ENCODE peak calls at places on chromosome 9, in four cellular contexts. Y is GM12878, C is K562, L is HepG2. B is an unnamed sample.

GRCh38 chr9:97555164-97555563 is 53.7 kb downstream of the TMOD1 start:
- DNase-seq in Y (no peak), C (no peak), L (no peak), B (no peak)

GRCh38 chr9:95264954-95265615 is 52.4 kb downstream of the FANCC start:
- DNase-seq in Y (no peak), C (peak), L (no peak), B (no peak)

GRCh38 chr9:135864447-135865049 is 42.8 kb downstream of the CAMSAP1 start:
- DNase-seq in Y (no peak), C (peak), L (peak), B (peak)

GRCh38 chr9:13023498-13023897 is 248.7 kb downstream of the LURAP1L start:
- DNase-seq in Y (no peak), C (no peak), L (peak), B (no peak)

GRCh38 chr9:103789686-103790085 is 304.4 kb upstream of the SMC2 start:
- DNase-seq in Y (no peak), C (peak), L (peak), B (peak)

GRCh38 chr9:104743377-104743985 is 4.0 kb upstream of the NIPSNAP3A start:
- DNase-seq in Y (peak), C (peak), L (peak), B (peak)

GRCh38 chr9:121670447-121670846 is 19.0 kb downstream of the DAB2IP start:
- DNase-seq in Y (no peak), C (no peak), L (no peak), B (no peak)

GRCh38 chr9:101354765-101355708 is 29.8 kb downstream of the BAAT start:
- DNase-seq in Y (no peak), C (no peak), L (no peak), B (no peak)

GRCh38 chr9:95218790-95219189 is 98.7 kb downstream of the FANCC start:
- DNase-seq in Y (no peak), C (no peak), L (no peak), B (no peak)

GRCh38 chr9:18208166-18209059 is 265.5 kb upstream of the ADAMTSL1 start:
- DNase-seq in Y (no peak), C (no peak), L (peak), B (peak)

GRCh38 chr9:38074441-38074943 is 5.5 kb upstream of the SHB start:
- DNase-seq in Y (no peak), C (no peak), L (peak), B (no peak)

GRCh38 chr9:113645224-113645971 is 181.9 kb downstream of the RGS3 start:
- DNase-seq in Y (no peak), C (no peak), L (no peak), B (no peak)

GRCh38 chr9:98742325-98743280 is 33.9 kb upstream of the GABBR2 start:
- DNase-seq in Y (no peak), C (no peak), L (no peak), B (no peak)

GRCh38 chr9:124855944-124856773 is 2.9 kb downstream of the WDR38 start:
- DNase-seq in Y (no peak), C (no peak), L (peak), B (no peak)

GRCh38 chr9:124818431-124819281 is 34.6 kb upstream of the WDR38 start:
- DNase-seq in Y (no peak), C (peak), L (peak), B (peak)

GRCh38 chr9:121538221-121538620 is 38.6 kb upstream of the GGTA1 start:
- DNase-seq in Y (no peak), C (no peak), L (peak), B (no peak)

GRCh38 chr9:112157087-112157486 is 18.0 kb downstream of the SUSD1 start:
- DNase-seq in Y (no peak), C (no peak), L (no peak), B (no peak)

GRCh38 chr9:112162644-112163413 is 12.3 kb downstream of the SUSD1 start:
- DNase-seq in Y (no peak), C (no peak), L (no peak), B (no peak)

GRCh38 chr9:112157961-112158360 is 17.1 kb downstream of the SUSD1 start:
- DNase-seq in Y (no peak), C (no peak), L (no peak), B (no peak)

GRCh38 chr9:112158629-112159228 is 16.4 kb downstream of the SUSD1 start:
- DNase-seq in Y (no peak), C (no peak), L (no peak), B (no peak)
- TF ChIP-seq BHLHE40 in Y (no peak), C (no peak), L (no peak), B (no peak)

GRCh38 chr9:14314929-14315753 is 1.2 kb upstream of the NFIB start:
- DNase-seq in Y (no peak), C (peak), L (peak), B (peak)

GRCh38 chr9:14314424-14314928 is 535 bp upstream of the NFIB start:
- DNase-seq in Y (no peak), C (peak), L (peak), B (peak)

GRCh38 chr9:14313378-14313940 is 482 bp downstream of the NFIB start:
- DNase-seq in Y (no peak), C (no peak), L (no peak), B (no peak)

GRCh38 chr9:14312721-14313377 is 1.1 kb downstream of the NFIB start:
- DNase-seq in Y (no peak), C (peak), L (no peak), B (no peak)

DNA sequence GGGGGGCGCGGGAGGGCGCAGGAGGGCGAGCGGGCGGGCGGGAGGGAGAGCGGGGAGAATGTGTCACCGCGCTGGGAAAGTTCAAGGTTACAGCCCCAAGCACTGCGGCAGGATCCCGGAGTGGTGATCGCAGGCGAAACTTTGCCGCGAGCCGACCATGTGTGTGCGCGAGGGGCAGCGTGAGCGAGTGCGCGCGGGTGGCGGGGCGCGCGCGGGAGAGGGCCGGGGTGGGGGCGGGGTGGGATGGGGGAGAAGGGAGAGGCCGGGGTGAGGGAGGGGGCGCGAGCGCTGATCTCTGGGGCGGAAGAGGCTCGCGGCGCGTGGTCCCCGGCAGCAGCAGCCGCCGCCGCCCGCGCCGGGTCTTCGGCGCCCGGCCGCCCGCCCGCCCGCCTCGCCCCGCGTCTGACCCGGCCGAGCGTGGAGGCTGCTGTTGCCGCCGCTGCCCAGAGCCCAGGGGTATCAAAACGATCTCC is at the start of gene NFIB:
- DNase-seq in Y (no peak), C (peak), L (peak), B (peak)
- TF ChIP-seq FOXK2 in Y (no peak), C (no peak), L (no peak), B (no peak)

DNA sequence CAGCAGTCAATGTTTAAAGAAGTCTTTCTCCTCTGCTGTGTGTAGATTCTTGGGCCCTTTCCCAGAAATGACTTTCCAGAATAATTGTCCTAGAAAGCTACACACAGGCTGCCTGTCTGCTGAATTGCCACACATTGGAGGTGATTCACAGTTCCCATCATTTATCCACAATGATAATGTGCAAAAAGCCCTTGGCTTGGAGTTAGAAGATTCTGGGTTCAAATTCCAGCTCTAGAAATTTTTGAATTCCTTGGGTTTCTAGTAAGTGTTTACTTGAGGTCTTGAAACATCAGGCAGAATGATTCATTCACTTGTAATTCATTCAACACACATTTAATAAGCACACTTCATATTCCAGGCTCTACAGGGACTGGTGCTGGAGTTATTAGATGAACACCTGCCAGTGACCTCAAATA is 28.6 kb upstream of the EPB41L4B start:
- DNase-seq in Y (no peak), C (no peak), L (no peak), B (no peak)
- TF ChIP-seq SP1 in Y (no peak), C (no peak), L (no peak), B (no peak)

DNA sequence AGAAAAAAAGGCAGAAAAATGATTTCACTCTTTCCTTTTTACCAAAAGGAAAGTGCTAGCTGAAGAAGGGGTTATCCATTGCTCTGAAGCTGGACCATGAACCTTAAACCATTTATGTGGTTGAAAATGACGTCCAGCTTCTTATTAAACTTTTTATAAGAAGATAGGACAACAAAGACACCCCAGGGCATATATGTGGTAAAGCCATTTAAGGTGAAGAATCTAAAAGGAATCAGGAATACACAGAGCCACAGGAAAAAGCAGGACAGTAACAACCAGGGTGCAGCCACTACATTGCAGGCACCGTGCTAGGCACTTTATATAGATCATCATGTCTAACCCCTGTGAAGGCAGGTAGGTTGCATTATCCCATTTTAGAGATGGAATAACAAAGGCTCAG is 42.1 kb downstream of the RASEF start:
- DNase-seq in Y (no peak), C (no peak), L (no peak), B (no peak)
- TF ChIP-seq BHLHE40 in Y (no peak), C (no peak), L (no peak), B (no peak)

GRCh38 chr9:129221233-129221632 is 43.2 kb upstream of the IER5L start:
- DNase-seq in Y (no peak), C (no peak), L (no peak), B (no peak)
- TF ChIP-seq FOXK2 in Y (no peak), C (no peak), L (no peak), B (no peak)

GRCh38 chr9:131715906-131716305 is 24.0 kb downstream of the RAPGEF1 start:
- DNase-seq in Y (no peak), C (no peak), L (no peak), B (no peak)

GRCh38 chr9:131713016-131713415 is 26.9 kb downstream of the RAPGEF1 start:
- DNase-seq in Y (no peak), C (no peak), L (no peak), B (no peak)

GRCh38 chr9:131712151-131712716 is 27.6 kb downstream of the RAPGEF1 start:
- DNase-seq in Y (no peak), C (no peak), L (no peak), B (no peak)

GRCh38 chr9:131714821-131715220 is 25.1 kb downstream of the RAPGEF1 start:
- DNase-seq in Y (no peak), C (no peak), L (no peak), B (no peak)

GRCh38 chr9:131714161-131714646 is 25.7 kb downstream of the RAPGEF1 start:
- DNase-seq in Y (no peak), C (no peak), L (no peak), B (no peak)
- TF ChIP-seq SP1 in Y (no peak), C (no peak), L (no peak), B (no peak)

DNA sequence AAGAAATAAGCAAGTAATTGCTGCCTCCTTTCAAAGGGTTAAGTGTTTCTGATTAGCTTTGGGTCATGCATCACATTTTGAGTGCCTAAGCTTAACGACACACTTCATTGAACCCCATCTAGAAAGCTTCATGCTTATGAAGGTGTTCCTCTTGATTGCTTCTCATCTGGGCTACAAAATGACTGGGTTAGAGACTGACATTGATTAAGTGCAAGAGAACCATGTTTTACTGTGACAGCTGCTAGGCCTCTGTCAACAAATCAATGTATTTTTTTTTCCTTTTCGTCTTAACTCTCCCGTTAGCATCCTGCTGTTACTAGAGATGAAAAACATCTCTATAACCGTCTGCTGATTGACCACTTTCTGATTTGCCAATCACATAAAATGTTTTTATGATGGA is 725.0 kb downstream of the TLE1 start:
- DNase-seq in Y (no peak), C (no peak), L (no peak), B (no peak)
- TF ChIP-seq BHLHE40 in Y (no peak), C (no peak), L (no peak), B (no peak)

GRCh38 chr9:93667006-93667405 is 90.6 kb downstream of the PHF2 start:
- DNase-seq in Y (no peak), C (no peak), L (no peak), B (no peak)
- TF ChIP-seq FOXK2 in Y (no peak), C (no peak), L (no peak), B (no peak)

DNA sequence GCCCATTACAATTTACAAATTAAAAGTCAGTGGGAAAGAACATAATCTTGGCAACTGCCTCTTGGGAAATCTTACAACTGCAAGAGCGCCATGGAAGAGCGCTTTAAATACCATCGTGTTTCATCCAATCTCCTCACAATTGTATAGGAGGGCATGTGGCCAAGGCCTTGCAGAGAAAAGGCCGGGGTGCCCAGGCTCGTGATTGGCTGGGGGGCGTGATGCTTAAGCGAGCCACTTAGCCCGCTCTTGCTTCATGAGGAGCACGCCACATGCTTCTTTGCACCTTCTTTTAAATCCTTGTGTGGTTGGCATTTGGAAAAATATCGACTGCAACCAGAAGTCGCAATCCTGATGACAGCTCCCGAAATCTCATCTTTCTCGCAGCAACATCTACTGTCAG is 69.9 kb upstream of the NFIB start:
- DNase-seq in Y (no peak), C (no peak), L (no peak), B (no peak)
- TF ChIP-seq SP1 in Y (no peak), C (no peak), L (no peak), B (no peak)

DNA sequence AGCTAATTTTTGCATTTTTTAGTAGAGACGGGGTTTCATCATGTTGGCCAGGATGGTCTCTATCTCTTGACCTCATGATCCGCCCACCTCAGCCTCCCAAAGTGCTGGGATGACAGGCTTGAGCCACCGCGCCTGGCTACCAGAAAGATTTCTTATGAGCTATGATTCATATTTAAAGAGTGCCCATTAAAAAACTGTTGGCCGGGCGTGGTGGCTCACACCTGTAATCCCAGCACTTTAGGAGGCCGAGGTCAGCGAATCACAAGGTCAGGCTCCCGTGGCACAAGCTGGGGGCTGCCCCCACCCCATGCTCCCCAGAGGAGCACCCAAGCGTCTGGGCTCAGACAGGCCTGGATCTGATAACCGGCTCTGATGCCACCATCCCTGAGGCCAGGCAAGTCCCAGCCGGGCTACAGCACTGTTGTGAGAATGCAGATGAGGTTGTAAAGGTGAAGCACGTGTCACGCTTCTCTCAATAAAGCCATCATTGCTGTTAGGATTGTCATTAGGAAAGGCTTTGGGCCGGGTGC is 13.9 kb downstream of the QRFP start:
- DNase-seq in Y (no peak), C (peak), L (no peak), B (no peak)
- TF ChIP-seq BHLHE40 in Y (no peak), C (no peak), L (no peak), B (no peak)

B was measured in HEK293T.